ENCODE peak calls at places on chromosomes 11 and 22, in ten cellular contexts. R is psoas muscle, K is heart right ventricle, B is neuronal stem cell, T is ovary, J is A549, Y is H9, P is pancreas, N is mesenchymal stem cell, Q is right atrium auricular region. C is an unnamed sample. For H3K4me1 and H3K9me3, the result is how much of the 10 kb centered on the place peaks cover.

GRCh38 chr11:21625982-21626381 is 566.9 kb upstream of the ANO5 start:
- DNase-seq in R (no peak), K (peak), B (no peak), T (no peak), J (no peak), Y (no peak), P (no peak), N (no peak), Q (peak), C (no peak)

GRCh38 chr22:47036352-47036751 is 273.9 kb downstream of the TBC1D22A start:
- DNase-seq in R (no peak), K (no peak), B (no peak), T (peak), J (no peak), Y (no peak), P (no peak), N (no peak), Q (no peak), C (no peak)

GRCh38 chr11:91421586-91421985 is 803.0 kb upstream of the FAT3 start:
- DNase-seq in R (no peak), K (no peak), B (no peak), T (no peak), J (no peak), Y (no peak), P (no peak), N (no peak), Q (no peak), C (no peak)

GRCh38 chr11:22634897-22635629 is 9.4 kb upstream of the FANCF start:
- DNase-seq in R (no peak), K (no peak), B (no peak), T (no peak), J (no peak), Y (peak), P (peak), N (peak), Q (no peak), C (no peak)

GRCh38 chr11:113201055-113201818 is 113.1 kb upstream of the TTC12 start:
- DNase-seq in R (no peak), K (no peak), B (peak), T (no peak), J (no peak), Y (peak), P (no peak), N (no peak), Q (no peak), C (no peak)

GRCh38 chr22:39170825-39171622 is 18.5 kb upstream of the CBX7 start:
- DNase-seq in R (peak), K (peak), B (peak), T (peak), J (peak), Y (peak), P (peak), N (peak), Q (peak), C (peak)

GRCh38 chr11:41996558-41996957 is 537.1 kb upstream of the LRRC4C start:
- DNase-seq in R (no peak), K (no peak), B (no peak), T (no peak), J (no peak), Y (no peak), P (no peak), N (no peak), Q (no peak), C (no peak)

GRCh38 chr11:121767433-121767832 is 314.7 kb upstream of the SORL1-AS1 start:
- DNase-seq in R (no peak), K (no peak), B (no peak), T (no peak), J (no peak), Y (no peak), P (no peak), N (peak), Q (no peak), C (no peak)

GRCh38 chr11:72589802-72590761 is 84.1 kb downstream of the PDE2A start:
- DNase-seq in R (peak), K (peak), B (peak), T (peak), J (peak), Y (peak), P (peak), N (peak), Q (no peak), C (no peak)

GRCh38 chr11:59144096-59144495 is 1.4 kb downstream of the FAM111A start:
- DNase-seq in R (no peak), K (no peak), B (no peak), T (no peak), J (no peak), Y (no peak), P (no peak), N (no peak), Q (no peak), C (no peak)

GRCh38 chr11:61949169-61950034 is 749 bp upstream of the BEST1 start:
- DNase-seq in R (peak), K (peak), B (no peak), T (peak), J (peak), Y (peak), P (peak), N (peak), Q (peak), C (peak)

GRCh38 chr11:128874406-128874805 is 7.3 kb upstream of the KCNJ1 start:
- DNase-seq in R (no peak), K (no peak), B (no peak), T (no peak), J (no peak), Y (no peak), P (no peak), N (no peak), Q (no peak), C (no peak)

GRCh38 chr11:112881461-112881860 is 79.8 kb upstream of the NCAM1 start:
- DNase-seq in R (peak), K (peak), B (peak), T (peak), J (peak), Y (peak), P (peak), N (peak), Q (peak), C (peak)

GRCh38 chr22:41410311-41410751 is 28.6 kb downstream of the TEF start:
- DNase-seq in R (peak), K (peak), B (no peak), T (no peak), J (no peak), Y (no peak), P (peak), N (no peak), Q (peak), C (peak)

GRCh38 chr11:73862971-73863370 is 13.7 kb downstream of the COA4 start:
- DNase-seq in R (no peak), K (no peak), B (no peak), T (no peak), J (no peak), Y (no peak), P (no peak), N (no peak), Q (no peak), C (no peak)

GRCh38 chr11:59610289-59610688 is 5.3 kb downstream of the OSBP start:
- DNase-seq in R (no peak), K (no peak), B (no peak), T (no peak), J (no peak), Y (no peak), P (no peak), N (no peak), Q (no peak), C (no peak)

GRCh38 chr11:32870676-32871075 is 21.9 kb upstream of the QSER1 start:
- DNase-seq in R (no peak), K (no peak), B (no peak), T (peak), J (peak), Y (peak), P (no peak), N (no peak), Q (no peak), C (peak)

GRCh38 chr22:31995046-31995445 is 48.0 kb upstream of the SLC5A1 start:
- DNase-seq in R (no peak), K (no peak), B (no peak), T (no peak), J (no peak), Y (no peak), P (no peak), N (no peak), Q (no peak), C (no peak)

GRCh38 chr11:77081381-77081851 is 14.6 kb downstream of the CAPN5 start:
- DNase-seq in R (no peak), K (peak), B (no peak), T (peak), J (no peak), Y (no peak), P (no peak), N (no peak), Q (no peak), C (peak)

GRCh38 chr11:112265659-112266409 is 5.2 kb upstream of the PLET1 start:
- DNase-seq in R (no peak), K (peak), B (no peak), T (peak), J (no peak), Y (no peak), P (no peak), N (peak), Q (peak), C (peak)

GRCh38 chr11:44623716-44624491 is 58.4 kb downstream of the CD82 start:
- DNase-seq in R (no peak), K (no peak), B (no peak), T (peak), J (no peak), Y (peak), P (no peak), N (no peak), Q (peak), C (peak)
- H3K4me1 ChIP-seq in R (under half), K (under half), B (under half), T (under half), J (under half), Y (under half), P (under half), N (under half), Q (under half), C (under half)

DNA sequence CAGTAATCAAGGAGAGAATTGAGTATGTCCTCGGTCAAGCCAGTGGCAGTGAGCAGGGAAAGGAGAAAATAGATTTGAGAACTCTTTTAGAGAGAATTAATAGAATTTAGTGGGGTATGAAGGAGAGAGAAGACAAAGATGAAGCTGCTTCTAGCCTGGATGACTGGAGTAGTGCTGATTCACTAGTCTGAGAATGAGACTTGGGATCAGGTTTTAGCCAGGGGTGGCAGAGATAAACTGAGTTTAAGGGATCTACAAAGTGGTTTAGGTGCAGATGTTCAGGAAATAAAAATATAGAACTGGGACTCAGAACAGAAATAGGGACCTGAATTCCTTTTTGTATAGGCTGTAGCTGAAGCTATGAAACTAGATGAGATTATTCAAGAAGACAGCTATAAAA is 17.6 kb downstream of the HORMAD2 start:
- DNase-seq in R (no peak), K (no peak), B (no peak), T (no peak), J (no peak), Y (no peak), P (no peak), N (no peak), Q (no peak), C (no peak)
- H3K9me3 ChIP-seq in R (under half), K (under half), B (under half), T (under half), J (under half), Y (under half), P (under half), N (under half), Q (under half), C (under half)

GRCh38 chr11:12137938-12138731 is 27.7 kb downstream of the MICAL2 start:
- DNase-seq in R (no peak), K (no peak), B (no peak), T (no peak), J (peak), Y (no peak), P (no peak), N (peak), Q (no peak), C (peak)
- H3K4me1 ChIP-seq in R (under half), K (under half), B (under half), T (under half), J (under half), Y (under half), P (under half), N (under half), Q (under half), C (under half)

GRCh38 chr11:2649848-2650247 is 49.9 kb downstream of the KCNQ1OT1 start:
- DNase-seq in R (no peak), K (no peak), B (no peak), T (no peak), J (no peak), Y (no peak), P (no peak), N (no peak), Q (no peak), C (no peak)
- H3K9me3 ChIP-seq in R (half or more), K (under half), B (half or more), T (under half), J (half or more), Y (half or more), P (under half), N (half or more), Q (under half), C (under half)

GRCh38 chr22:45473626-45474237 is 29.0 kb upstream of the FBLN1 start:
- DNase-seq in R (no peak), K (no peak), B (no peak), T (peak), J (no peak), Y (no peak), P (no peak), N (no peak), Q (no peak), C (no peak)
- H3K4me1 ChIP-seq in R (under half), K (under half), B (under half), T (under half), J (under half), Y (under half), P (under half), N (under half), Q (under half), C (under half)

GRCh38 chr11:69462106-69463045 is 19.1 kb upstream of the LINC01488 start:
- DNase-seq in R (no peak), K (no peak), B (no peak), T (no peak), J (no peak), Y (no peak), P (no peak), N (no peak), Q (no peak), C (no peak)

GRCh38 chr11:69461272-69461962 is 20.0 kb upstream of the LINC01488 start:
- DNase-seq in R (no peak), K (no peak), B (no peak), T (no peak), J (no peak), Y (no peak), P (no peak), N (no peak), Q (no peak), C (no peak)

GRCh38 chr11:69464621-69464960 is 16.9 kb upstream of the LINC01488 start:
- DNase-seq in R (no peak), K (no peak), B (no peak), T (no peak), J (no peak), Y (no peak), P (no peak), N (no peak), Q (no peak), C (no peak)

GRCh38 chr11:69463892-69464620 is 17.4 kb upstream of the LINC01488 start:
- DNase-seq in R (no peak), K (no peak), B (no peak), T (no peak), J (no peak), Y (no peak), P (no peak), N (no peak), Q (no peak), C (no peak)

DNA sequence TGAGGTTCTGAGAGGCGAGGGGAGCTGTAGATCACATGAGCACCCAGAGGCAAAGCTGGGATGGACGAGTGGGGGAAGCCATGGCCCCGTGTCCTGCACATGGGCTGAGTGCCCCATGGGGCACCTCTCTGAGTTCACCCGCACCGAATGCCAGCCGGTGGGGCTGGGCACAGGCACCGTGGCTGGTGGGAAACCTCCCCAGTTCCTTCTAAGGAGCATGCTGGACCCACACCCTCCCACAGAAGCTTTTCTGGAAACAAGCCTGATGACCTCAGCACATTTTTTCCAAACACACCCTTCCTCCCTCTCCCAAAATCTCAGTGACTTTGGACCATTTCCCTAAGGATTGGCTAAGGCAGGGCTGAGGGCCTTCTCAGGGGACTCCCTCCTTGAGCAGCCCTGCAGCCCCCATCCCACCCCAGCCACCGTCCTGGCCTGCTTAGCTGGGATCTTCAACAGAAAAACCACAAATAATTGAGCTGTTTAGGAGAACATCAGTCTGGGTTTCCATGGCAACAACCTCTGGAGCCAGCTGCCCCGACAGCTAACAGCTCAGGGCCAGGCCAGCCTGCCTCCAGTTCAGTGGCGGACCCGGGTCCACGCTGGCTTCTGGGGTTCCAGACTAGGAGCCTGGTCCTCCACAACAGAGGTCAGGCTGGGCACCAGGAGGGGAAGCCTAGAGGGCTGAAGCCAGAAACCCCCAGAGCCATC is 18.1 kb upstream of the LINC01488 start:
- DNase-seq in R (peak), K (peak), B (no peak), T (no peak), J (peak), Y (no peak), P (no peak), N (peak), Q (no peak), C (no peak)
- H3K9me3 ChIP-seq in R (under half), K (under half), B (under half), T (under half), J (under half), Y (under half), P (under half), N (under half), Q (under half), C (under half)

DNA sequence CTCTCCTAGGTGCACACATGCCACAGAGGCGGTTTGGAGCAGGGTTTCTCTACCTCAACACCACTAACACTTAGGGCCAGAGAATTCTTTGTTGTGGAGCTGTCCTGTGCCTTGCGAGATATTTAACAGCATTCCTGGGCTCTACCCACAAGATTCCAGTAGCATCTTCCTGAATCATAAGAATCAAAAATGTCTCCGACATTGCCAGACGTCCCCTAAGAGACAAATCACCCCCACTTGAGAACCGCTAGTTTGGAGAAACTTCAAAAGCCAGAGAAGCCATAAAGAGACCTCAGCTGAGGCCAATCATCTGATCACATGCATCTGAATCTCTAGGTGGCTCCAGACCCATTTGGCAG is 16.1 kb downstream of the MFNG start:
- DNase-seq in R (no peak), K (no peak), B (no peak), T (no peak), J (no peak), Y (no peak), P (no peak), N (no peak), Q (no peak), C (no peak)
- H3K4me1 ChIP-seq in R (under half), K (under half), B (under half), T (under half), J (under half), Y (under half), P (under half), N (under half), Q (under half), C (under half)

DNA sequence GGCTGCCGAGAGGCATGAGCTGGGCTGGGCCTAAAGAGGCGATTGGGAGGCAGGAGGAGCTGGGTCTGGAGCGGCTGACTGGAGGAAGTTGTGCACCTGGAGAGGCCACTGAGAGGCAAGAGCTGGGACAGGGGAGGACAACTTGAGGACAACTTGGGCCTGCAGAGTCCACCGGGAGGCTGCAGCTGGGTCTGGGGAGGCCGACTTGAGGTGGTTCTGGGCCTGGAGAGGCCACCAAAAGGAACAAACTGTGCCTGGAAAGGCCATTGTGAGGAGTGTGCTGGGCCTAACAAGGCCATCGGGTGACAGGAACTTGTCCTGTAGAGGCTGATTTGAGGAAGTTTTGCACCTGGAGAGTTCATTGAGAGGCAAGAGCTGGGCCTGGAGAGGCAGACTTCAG is 41.5 kb downstream of the OR4C45 start:
- DNase-seq in R (no peak), K (no peak), B (no peak), T (no peak), J (no peak), Y (no peak), P (no peak), N (no peak), Q (no peak), C (no peak)
- H3K9me3 ChIP-seq in R (under half), K (under half), B (under half), T (under half), J (under half), Y (half or more), P (under half), N (under half), Q (under half), C (under half)

GRCh38 chr11:64227405-64227956 is 1.4 kb downstream of the NUDT22 start:
- DNase-seq in R (no peak), K (no peak), B (no peak), T (no peak), J (no peak), Y (no peak), P (peak), N (no peak), Q (no peak), C (no peak)
- H3K4me1 ChIP-seq in R (half or more), K (under half), B (under half), T (under half), J (under half), Y (under half), P (under half), N (half or more), Q (under half), C (under half)

DNA sequence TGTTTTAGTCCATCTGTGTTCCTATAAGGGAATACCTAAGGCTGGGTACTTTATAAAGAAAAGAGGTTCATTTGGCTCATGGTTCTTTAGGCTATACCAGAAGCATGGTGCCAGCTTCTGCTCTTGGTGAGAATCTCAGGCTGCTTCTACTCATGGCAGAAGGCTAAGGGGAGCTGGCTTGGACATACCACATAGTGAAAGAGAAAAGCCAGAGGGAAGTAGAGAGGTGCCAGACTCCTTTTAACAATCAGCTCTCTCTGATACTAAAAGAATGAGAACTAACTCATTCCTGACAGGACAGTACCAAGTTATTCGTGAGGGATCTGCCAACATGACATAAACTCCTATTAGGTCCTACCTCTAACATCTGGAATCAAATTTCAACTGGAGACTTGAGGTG is 1250.2 kb upstream of the CNTN5 start:
- DNase-seq in R (no peak), K (no peak), B (no peak), T (no peak), J (no peak), Y (no peak), P (no peak), N (no peak), Q (no peak), C (no peak)
- H3K9me3 ChIP-seq in R (under half), K (under half), B (under half), T (under half), J (under half), Y (under half), P (under half), N (under half), Q (under half), C (under half)